ENCODE peak calls at places on chromosomes 2 and 18, in four cellular contexts. One of them, this sample, is unnamed. For H3K4me1, the result is how much of the 10 kb centered on the place peaks cover.

GRCh38 chr2:232120911-232121310 is 159.4 kb downstream of the DIS3L2 start:
- DNase-seq in mesendoderm: no peak
- DNase-seq in IMR-90: no peak
- DNase-seq in H1: no peak
- DNase-seq in this sample: no peak

GRCh38 chr18:49778826-49779465 is 34.4 kb downstream of the ACAA2 start:
- DNase-seq in mesendoderm: peak
- DNase-seq in IMR-90: no peak
- DNase-seq in H1: no peak
- DNase-seq in this sample: no peak

GRCh38 chr2:173355132-173355865 is 627 bp downstream of the CDCA7 start:
- DNase-seq in mesendoderm: peak
- DNase-seq in IMR-90: peak
- DNase-seq in H1: peak
- DNase-seq in this sample: peak

GRCh38 chr2:231929961-231930600 is 3.9 kb upstream of the NPPC start:
- DNase-seq in mesendoderm: peak
- DNase-seq in IMR-90: peak
- DNase-seq in H1: peak
- DNase-seq in this sample: peak

GRCh38 chr2:73611867-73612266 is 30.4 kb downstream of the NAT8 start:
- DNase-seq in mesendoderm: no peak
- DNase-seq in IMR-90: peak
- DNase-seq in H1: no peak
- DNase-seq in this sample: no peak

GRCh38 chr2:95315801-95316411 is 18.8 kb downstream of the KCNIP3 start:
- DNase-seq in mesendoderm: no peak
- DNase-seq in IMR-90: peak
- DNase-seq in H1: no peak
- DNase-seq in this sample: no peak

GRCh38 chr2:50995610-50996009 is 36.3 kb downstream of the NRXN1 start:
- DNase-seq in mesendoderm: no peak
- DNase-seq in IMR-90: peak
- DNase-seq in H1: no peak
- DNase-seq in this sample: no peak

GRCh38 chr2:44952143-44952805 is 10.8 kb downstream of the SIX3 start:
- DNase-seq in mesendoderm: peak
- DNase-seq in IMR-90: peak
- DNase-seq in H1: peak
- DNase-seq in this sample: peak

GRCh38 chr18:58158008-58158407 is 114.0 kb downstream of the NEDD4L start:
- DNase-seq in mesendoderm: peak
- DNase-seq in IMR-90: peak
- DNase-seq in H1: no peak
- DNase-seq in this sample: no peak

GRCh38 chr2:72993147-72993546 is 75.8 kb downstream of the EMX1 start:
- DNase-seq in mesendoderm: peak
- DNase-seq in IMR-90: peak
- DNase-seq in H1: peak
- DNase-seq in this sample: peak

GRCh38 chr2:64888591-64889309 is 100.4 kb upstream of the SLC1A4 start:
- DNase-seq in mesendoderm: peak
- DNase-seq in IMR-90: peak
- DNase-seq in H1: peak
- DNase-seq in this sample: peak

GRCh38 chr2:41886757-41887156 is 161.1 kb upstream of the PKDCC start:
- DNase-seq in mesendoderm: no peak
- DNase-seq in IMR-90: peak
- DNase-seq in H1: no peak
- DNase-seq in this sample: no peak

GRCh38 chr18:72866572-72866900 is 1.3 kb downstream of the NETO1 start:
- DNase-seq in mesendoderm: no peak
- DNase-seq in IMR-90: no peak
- DNase-seq in H1: no peak
- DNase-seq in this sample: no peak

GRCh38 chr2:135473567-135473966 is 57.5 kb downstream of the ZRANB3 start:
- DNase-seq in mesendoderm: peak
- DNase-seq in IMR-90: peak
- DNase-seq in H1: no peak
- DNase-seq in this sample: no peak

GRCh38 chr2:114550895-114551793 is 108.7 kb downstream of the DPP10 start:
- DNase-seq in mesendoderm: peak
- DNase-seq in IMR-90: peak
- DNase-seq in H1: peak
- DNase-seq in this sample: peak

GRCh38 chr18:78743078-78743477 is 236.5 kb upstream of the SALL3 start:
- DNase-seq in mesendoderm: no peak
- DNase-seq in IMR-90: no peak
- DNase-seq in H1: no peak
- DNase-seq in this sample: peak

GRCh38 chr2:43179947-43180346 is 46.5 kb downstream of the ZFP36L2 start:
- DNase-seq in mesendoderm: peak
- DNase-seq in IMR-90: no peak
- DNase-seq in H1: no peak
- DNase-seq in this sample: peak

GRCh38 chr2:48725696-48726494 is 29.6 kb downstream of the LHCGR start:
- DNase-seq in mesendoderm: peak
- DNase-seq in IMR-90: no peak
- DNase-seq in H1: peak
- DNase-seq in this sample: peak

GRCh38 chr2:53252115-53252514 is 515.5 kb upstream of the CHAC2 start:
- DNase-seq in mesendoderm: no peak
- DNase-seq in IMR-90: peak
- DNase-seq in H1: no peak
- DNase-seq in this sample: no peak

GRCh38 chr18:23503967-23504352 is 649 bp downstream of the RMC1 start:
- DNase-seq in mesendoderm: no peak
- DNase-seq in IMR-90: no peak
- DNase-seq in H1: no peak
- DNase-seq in this sample: no peak

DNA sequence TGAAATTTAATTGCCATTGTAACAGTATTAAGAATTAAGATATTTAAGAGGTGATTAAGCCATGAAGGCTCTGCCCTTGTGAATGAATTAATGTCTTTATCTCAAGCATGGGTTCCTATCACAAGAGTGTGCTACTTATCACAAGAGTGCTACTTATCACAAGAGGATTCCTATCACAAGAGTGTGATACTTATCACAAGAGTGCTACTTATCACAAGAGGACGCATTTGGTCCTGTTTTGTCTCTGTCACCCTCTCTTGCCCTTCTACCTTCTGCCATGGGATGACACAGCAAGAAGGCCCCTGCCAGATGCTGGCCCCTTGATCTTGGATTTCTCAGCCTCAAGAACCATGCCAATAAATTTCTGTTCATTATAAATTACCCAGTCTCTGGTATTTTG is 13.2 kb upstream of the COL5A2 start:
- DNase-seq in mesendoderm: peak
- DNase-seq in IMR-90: no peak
- DNase-seq in H1: no peak
- DNase-seq in this sample: no peak
- H4K5ac ChIP-seq in mesendoderm: no peak
- H4K5ac ChIP-seq in IMR-90: no peak
- H4K5ac ChIP-seq in H1: no peak
- H4K5ac ChIP-seq in this sample: no peak

GRCh38 chr18:2979871-2980606 is 32.9 kb downstream of the LPIN2 start:
- DNase-seq in mesendoderm: no peak
- DNase-seq in IMR-90: no peak
- DNase-seq in H1: no peak
- DNase-seq in this sample: no peak

GRCh38 chr18:2979027-2979570 is 33.8 kb downstream of the LPIN2 start:
- DNase-seq in mesendoderm: no peak
- DNase-seq in IMR-90: peak
- DNase-seq in H1: no peak
- DNase-seq in this sample: no peak

GRCh38 chr18:2978208-2978607 is 34.7 kb downstream of the LPIN2 start:
- DNase-seq in mesendoderm: no peak
- DNase-seq in IMR-90: no peak
- DNase-seq in H1: no peak
- DNase-seq in this sample: no peak

GRCh38 chr18:2976733-2977132 is 36.2 kb downstream of the LPIN2 start:
- DNase-seq in mesendoderm: no peak
- DNase-seq in IMR-90: no peak
- DNase-seq in H1: no peak
- DNase-seq in this sample: no peak

DNA sequence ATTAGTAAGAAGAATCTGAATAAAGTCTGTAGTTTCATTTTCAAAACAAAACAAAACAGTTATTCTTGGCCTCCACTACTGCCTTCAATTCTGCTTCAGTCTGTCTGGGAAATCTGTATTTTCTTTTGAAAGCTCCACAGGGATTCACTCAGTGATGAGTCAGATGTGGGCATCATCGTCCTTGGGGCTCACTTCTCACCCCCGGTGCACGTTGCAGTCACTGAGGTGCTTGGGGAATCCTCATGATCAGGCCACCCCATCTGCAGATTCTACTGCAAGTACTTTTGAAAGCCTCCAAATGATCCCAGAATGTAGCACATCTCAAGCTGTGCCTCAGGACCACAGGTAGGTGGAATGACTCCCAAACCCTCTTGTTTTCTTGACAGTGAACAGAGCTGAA is 34.3 kb downstream of the LPIN2 start:
- DNase-seq in mesendoderm: no peak
- DNase-seq in IMR-90: peak
- DNase-seq in H1: no peak
- DNase-seq in this sample: no peak
- H3K4me1 ChIP-seq in mesendoderm: under half
- H3K4me1 ChIP-seq in IMR-90: under half
- H3K4me1 ChIP-seq in H1: under half
- H3K4me1 ChIP-seq in this sample: under half

GRCh38 chr2:23639406-23639982 is 254.5 kb downstream of the KLHL29 start:
- DNase-seq in mesendoderm: no peak
- DNase-seq in IMR-90: no peak
- DNase-seq in H1: no peak
- DNase-seq in this sample: no peak

GRCh38 chr2:23635666-23636340 is 250.8 kb downstream of the KLHL29 start:
- DNase-seq in mesendoderm: no peak
- DNase-seq in IMR-90: no peak
- DNase-seq in H1: no peak
- DNase-seq in this sample: no peak

GRCh38 chr2:23637011-23637778 is 252.2 kb downstream of the KLHL29 start:
- DNase-seq in mesendoderm: peak
- DNase-seq in IMR-90: peak
- DNase-seq in H1: no peak
- DNase-seq in this sample: no peak

GRCh38 chr2:23633966-23634365 is 249.0 kb downstream of the KLHL29 start:
- DNase-seq in mesendoderm: no peak
- DNase-seq in IMR-90: no peak
- DNase-seq in H1: no peak
- DNase-seq in this sample: no peak

DNA sequence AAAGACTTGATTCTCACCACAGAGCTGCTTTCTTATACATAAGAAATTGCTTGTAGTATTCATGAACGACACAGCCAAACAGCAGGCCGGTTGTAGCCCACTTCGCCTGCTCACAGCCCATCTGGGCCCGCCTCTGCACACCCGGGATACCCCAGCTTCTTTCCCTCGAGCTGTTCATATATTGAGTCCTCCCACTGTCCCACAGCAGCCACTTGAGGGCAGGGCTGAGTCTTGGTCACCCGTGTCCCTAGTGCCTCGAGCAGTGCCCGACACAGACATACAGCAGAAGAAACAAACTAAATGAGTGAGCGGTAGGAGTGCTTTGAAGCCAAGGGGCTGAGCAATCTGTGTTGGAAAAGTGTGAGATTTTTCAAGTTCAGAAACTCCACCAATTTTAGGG is 251.4 kb downstream of the KLHL29 start:
- DNase-seq in mesendoderm: peak
- DNase-seq in IMR-90: peak
- DNase-seq in H1: no peak
- DNase-seq in this sample: no peak
- H4K5ac ChIP-seq in mesendoderm: no peak
- H4K5ac ChIP-seq in IMR-90: no peak
- H4K5ac ChIP-seq in H1: no peak
- H4K5ac ChIP-seq in this sample: no peak

DNA sequence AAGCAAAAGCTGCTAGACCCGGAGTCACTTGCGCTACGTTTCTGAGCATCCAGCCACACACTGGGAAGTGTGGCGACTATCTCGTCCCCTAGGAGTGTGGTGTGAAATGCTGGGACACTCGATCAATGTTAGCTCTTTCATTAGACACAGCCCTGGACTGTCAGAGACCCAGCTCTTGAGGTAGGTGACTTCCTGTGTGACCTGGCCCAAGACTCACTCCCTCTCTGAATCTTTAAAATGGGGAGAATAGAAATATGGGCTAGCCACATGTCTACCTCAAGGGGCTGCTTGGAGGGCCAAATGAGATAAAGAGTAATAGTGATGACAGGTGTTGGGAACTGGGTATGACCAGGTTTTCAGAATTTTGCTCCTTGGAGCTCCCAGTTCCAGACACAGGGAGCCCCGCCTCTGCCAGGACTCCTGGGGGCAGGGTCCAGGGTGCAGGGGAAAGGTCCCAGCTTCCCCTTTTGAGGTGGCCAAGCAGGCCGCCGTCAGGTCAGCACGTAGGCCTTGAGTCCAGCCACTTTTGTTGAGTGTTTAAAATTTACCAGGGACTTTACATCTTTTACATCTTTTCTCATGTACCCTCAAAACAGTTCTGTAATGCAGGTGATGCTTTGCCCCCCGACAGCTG is 36.0 kb downstream of the CTIF start:
- DNase-seq in mesendoderm: no peak
- DNase-seq in IMR-90: no peak
- DNase-seq in H1: no peak
- DNase-seq in this sample: no peak
- H3K4me1 ChIP-seq in mesendoderm: under half
- H3K4me1 ChIP-seq in IMR-90: under half
- H3K4me1 ChIP-seq in H1: under half
- H3K4me1 ChIP-seq in this sample: under half

GRCh38 chr2:168403736-168404135 is 52.3 kb upstream of the CERS6 start:
- DNase-seq in mesendoderm: no peak
- DNase-seq in IMR-90: no peak
- DNase-seq in H1: no peak
- DNase-seq in this sample: no peak

GRCh38 chr2:168397629-168398028 is 58.4 kb upstream of the CERS6 start:
- DNase-seq in mesendoderm: no peak
- DNase-seq in IMR-90: no peak
- DNase-seq in H1: no peak
- DNase-seq in this sample: no peak

GRCh38 chr2:168402531-168402930 is 53.5 kb upstream of the CERS6 start:
- DNase-seq in mesendoderm: no peak
- DNase-seq in IMR-90: no peak
- DNase-seq in H1: no peak
- DNase-seq in this sample: no peak

GRCh38 chr2:168401771-168402170 is 54.3 kb upstream of the CERS6 start:
- DNase-seq in mesendoderm: no peak
- DNase-seq in IMR-90: no peak
- DNase-seq in H1: no peak
- DNase-seq in this sample: no peak

DNA sequence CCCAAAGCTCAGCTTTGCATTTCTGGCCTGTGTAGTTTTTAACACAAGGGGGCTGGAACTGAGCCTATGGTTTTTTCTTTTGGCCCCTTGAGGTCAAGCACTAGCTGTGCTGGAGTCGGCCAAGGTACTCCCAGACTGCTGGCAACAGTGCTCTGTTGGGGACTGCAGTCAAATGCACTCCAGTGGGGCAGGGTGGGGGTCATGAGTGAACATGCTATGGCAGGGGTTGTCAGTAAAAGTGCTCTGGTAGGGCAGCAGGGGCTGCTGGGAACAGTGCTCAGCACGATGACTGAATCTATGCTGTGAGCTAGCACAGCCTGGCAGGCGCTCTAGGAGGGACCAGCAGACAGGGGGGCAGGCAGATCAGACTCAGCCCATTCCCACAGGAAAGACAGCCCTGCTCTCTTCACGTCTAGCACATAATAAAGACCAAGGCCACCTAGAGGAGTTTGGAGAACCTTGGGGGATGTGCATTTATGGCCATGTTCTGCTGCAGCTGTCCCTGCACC is 55.0 kb upstream of the CERS6 start:
- DNase-seq in mesendoderm: no peak
- DNase-seq in IMR-90: no peak
- DNase-seq in H1: no peak
- DNase-seq in this sample: no peak
- H4K5ac ChIP-seq in mesendoderm: no peak
- H4K5ac ChIP-seq in IMR-90: no peak
- H4K5ac ChIP-seq in H1: no peak
- H4K5ac ChIP-seq in this sample: no peak

This sample was measured in H9.